ENCODE peak calls at places on chromosomes 2 and 18, in nine cellular contexts. N, E, A, J, H, B, W, O and Z are unnamed samples.

GRCh38 chr2:181878448-181878847 is 13.1 kb upstream of the ITPRID2 start:
- DNase-seq in N (no peak), E (no peak), A (no peak), J (no peak), H (no peak), B (no peak), W (no peak), O (no peak), Z (no peak)

GRCh38 chr2:181760521-181760920 is 80.2 kb upstream of the NEUROD1 start:
- DNase-seq in N (no peak), E (no peak), A (no peak), J (no peak), H (no peak), B (no peak), W (no peak), O (no peak), Z (no peak)

GRCh38 chr2:65032016-65032975 is 23.9 kb upstream of the CEP68 start:
- DNase-seq in N (no peak), E (no peak), A (no peak), J (no peak), H (no peak), B (no peak), W (no peak), O (no peak), Z (no peak)

GRCh38 chr2:80351229-80351628 is 46.7 kb upstream of the LRRTM1 start:
- DNase-seq in N (no peak), E (no peak), A (no peak), J (no peak), H (no peak), B (no peak), W (no peak), O (no peak), Z (no peak)

GRCh38 chr2:122949523-122949922 is 1075.6 kb upstream of the CNTNAP5 start:
- DNase-seq in N (no peak), E (no peak), A (no peak), J (no peak), H (no peak), B (no peak), W (no peak), O (no peak), Z (no peak)

GRCh38 chr2:46076251-46076650 is 221.0 kb upstream of the EPAS1 start:
- DNase-seq in N (no peak), E (no peak), A (no peak), J (no peak), H (no peak), B (no peak), W (no peak), O (no peak), Z (no peak)

GRCh38 chr2:84880645-84881521 is at the start of gene TRABD2A:
- DNase-seq in N (peak), E (no peak), A (no peak), J (no peak), H (no peak), B (peak), W (no peak), O (no peak), Z (no peak)

GRCh38 chr18:70464343-70465114 is 175.7 kb downstream of the SOCS6 start:
- DNase-seq in N (peak), E (no peak), A (peak), J (peak), H (no peak), B (no peak), W (peak), O (no peak), Z (peak)

GRCh38 chr2:159497857-159498256 is 118.5 kb downstream of the BAZ2B start:
- DNase-seq in N (no peak), E (no peak), A (no peak), J (no peak), H (no peak), B (no peak), W (no peak), O (no peak), Z (no peak)

GRCh38 chr2:177334940-177335543 is 57.5 kb upstream of the AGPS start:
- DNase-seq in N (peak), E (no peak), A (peak), J (peak), H (no peak), B (no peak), W (no peak), O (no peak), Z (no peak)

GRCh38 chr18:52747869-52748268 is 407.9 kb downstream of the DCC start:
- DNase-seq in N (no peak), E (no peak), A (no peak), J (no peak), H (no peak), B (no peak), W (no peak), O (no peak), Z (no peak)

GRCh38 chr18:48300463-48300961 is 108.7 kb downstream of the ZBTB7C start:
- DNase-seq in N (no peak), E (no peak), A (no peak), J (no peak), H (no peak), B (no peak), W (peak), O (no peak), Z (peak)

GRCh38 chr2:79511320-79511951 is 1.4 kb upstream of the CTNNA2 start:
- DNase-seq in N (peak), E (no peak), A (no peak), J (peak), H (no peak), B (no peak), W (no peak), O (no peak), Z (peak)

GRCh38 chr2:108621087-108621559 is 86.9 kb downstream of the LIMS1 start:
- DNase-seq in N (no peak), E (no peak), A (no peak), J (peak), H (peak), B (peak), W (no peak), O (no peak), Z (peak)

GRCh38 chr2:57886196-57886786 is 160.3 kb upstream of the VRK2 start:
- DNase-seq in N (no peak), E (no peak), A (no peak), J (no peak), H (no peak), B (no peak), W (no peak), O (no peak), Z (no peak)